ENCODE peak calls at places on chromosomes 12 and 14, in ten cellular contexts. W, A, O, T, G, E, Q, B, J and S are unnamed samples.

GRCh38 chr12:46468159-46468558 is 95.6 kb upstream of the SLC38A2 start:
- DNase-seq in W (no peak), A (no peak), O (no peak), T (no peak), G (no peak), E (no peak), Q (no peak), B (no peak), J (no peak), S (no peak)

GRCh38 chr12:67025543-67026114 is 243.5 kb upstream of the CAND1 start:
- DNase-seq in W (no peak), A (peak), O (peak), T (no peak), G (no peak), E (no peak), Q (peak), B (no peak), J (no peak), S (no peak)

GRCh38 chr14:72013606-72014129 is 81.4 kb downstream of the RGS6 start:
- DNase-seq in W (no peak), A (no peak), O (no peak), T (no peak), G (no peak), E (no peak), Q (no peak), B (peak), J (no peak), S (no peak)

GRCh38 chr12:42056130-42056529 is 88.5 kb downstream of the GXYLT1 start:
- DNase-seq in W (no peak), A (no peak), O (no peak), T (no peak), G (no peak), E (no peak), Q (peak), B (peak), J (no peak), S (no peak)

GRCh38 chr12:10982244-10982643 is 4.5 kb downstream of the TAS2R50 start:
- DNase-seq in W (peak), A (no peak), O (no peak), T (no peak), G (no peak), E (no peak), Q (no peak), B (no peak), J (no peak), S (no peak)

GRCh38 chr12:41846718-41847117 is 298.0 kb downstream of the GXYLT1 start:
- DNase-seq in W (no peak), A (no peak), O (no peak), T (no peak), G (no peak), E (no peak), Q (no peak), B (no peak), J (no peak), S (no peak)

GRCh38 chr12:80001562-80001961 is 66.7 kb upstream of the PPP1R12A start:
- DNase-seq in W (no peak), A (no peak), O (no peak), T (peak), G (no peak), E (no peak), Q (no peak), B (no peak), J (no peak), S (no peak)

GRCh38 chr12:106247731-106248176 is at the start of gene CKAP4:
- DNase-seq in W (no peak), A (no peak), O (peak), T (no peak), G (peak), E (peak), Q (no peak), B (peak), J (peak), S (peak)

GRCh38 chr12:89016970-89017778 is 335.1 kb downstream of the DUSP6 start:
- DNase-seq in W (no peak), A (no peak), O (peak), T (peak), G (peak), E (no peak), Q (peak), B (peak), J (no peak), S (no peak)

GRCh38 chr12:95277139-95277538 is 59.5 kb downstream of the VEZT start:
- DNase-seq in W (no peak), A (no peak), O (no peak), T (no peak), G (peak), E (no peak), Q (no peak), B (no peak), J (no peak), S (no peak)

GRCh38 chr14:21686468-21686867 is 12.8 kb upstream of the OR4E1 start:
- DNase-seq in W (no peak), A (no peak), O (no peak), T (no peak), G (no peak), E (no peak), Q (no peak), B (no peak), J (no peak), S (no peak)

GRCh38 chr14:93937519-93937918 is 10.4 kb downstream of the FAM181A start:
- DNase-seq in W (no peak), A (no peak), O (no peak), T (no peak), G (no peak), E (no peak), Q (no peak), B (peak), J (no peak), S (no peak)

GRCh38 chr14:28599605-28600004 is 167.0 kb upstream of the FOXG1 start:
- DNase-seq in W (no peak), A (no peak), O (no peak), T (no peak), G (no peak), E (no peak), Q (no peak), B (no peak), J (no peak), S (no peak)

GRCh38 chr14:56046999-56047398 is 71.2 kb upstream of the PELI2 start:
- DNase-seq in W (no peak), A (no peak), O (no peak), T (no peak), G (no peak), E (no peak), Q (no peak), B (no peak), J (no peak), S (no peak)

GRCh38 chr14:99630202-99630601 is 14.7 kb upstream of the HHIPL1 start:
- DNase-seq in W (no peak), A (no peak), O (no peak), T (no peak), G (no peak), E (no peak), Q (no peak), B (no peak), J (no peak), S (no peak)

GRCh38 chr12:100348657-100349454 is 8.0 kb upstream of the SLC17A8 start:
- DNase-seq in W (no peak), A (no peak), O (no peak), T (no peak), G (peak), E (no peak), Q (peak), B (peak), J (no peak), S (no peak)

GRCh38 chr14:104037903-104038302 is 47.6 kb upstream of the ASPG start:
- DNase-seq in W (no peak), A (no peak), O (no peak), T (no peak), G (no peak), E (no peak), Q (no peak), B (peak), J (no peak), S (no peak)

GRCh38 chr14:33978892-33979612 is 28.2 kb upstream of the EGLN3 start:
- DNase-seq in W (no peak), A (no peak), O (no peak), T (no peak), G (no peak), E (no peak), Q (no peak), B (no peak), J (no peak), S (no peak)

GRCh38 chr14:104341532-104342434 is 203.4 kb downstream of the KIF26A start:
- DNase-seq in W (no peak), A (no peak), O (peak), T (peak), G (no peak), E (no peak), Q (no peak), B (no peak), J (peak), S (no peak)